ENCODE peak calls at places on chromosomes 13 and 19, in eight cellular contexts. One of them, this sample, is unnamed.

GRCh38 chr13:108223850-108224503 is 5.8 kb downstream of the ABHD13 start:
- DNase-seq in aorta: no peak
- DNase-seq in sciatic nerve: no peak
- DNase-seq in CD4-positive, alpha-beta T cell: no peak
- DNase-seq in amygdala: no peak
- DNase-seq in RWPE1: no peak
- DNase-seq in OCI-LY7: no peak
- DNase-seq in fibroblast of the aortic adventitia: no peak
- DNase-seq in this sample: no peak

GRCh38 chr19:11377756-11378155 is 3.3 kb downstream of the SWSAP1 start:
- DNase-seq in aorta: no peak
- DNase-seq in sciatic nerve: no peak
- DNase-seq in CD4-positive, alpha-beta T cell: no peak
- DNase-seq in amygdala: no peak
- DNase-seq in RWPE1: no peak
- DNase-seq in OCI-LY7: no peak
- DNase-seq in fibroblast of the aortic adventitia: no peak
- DNase-seq in this sample: no peak

GRCh38 chr19:16025108-16026101 is 50.9 kb upstream of the TPM4 start:
- DNase-seq in aorta: peak; percentile 82
- DNase-seq in sciatic nerve: no peak
- DNase-seq in CD4-positive, alpha-beta T cell: no peak
- DNase-seq in amygdala: no peak
- DNase-seq in RWPE1: peak; percentile 70
- DNase-seq in OCI-LY7: peak; percentile 22
- DNase-seq in fibroblast of the aortic adventitia: peak; percentile 62
- DNase-seq in this sample: no peak

GRCh38 chr19:752652-753517 is 2.0 kb downstream of the MISP start:
- DNase-seq in aorta: peak; percentile 80
- DNase-seq in sciatic nerve: peak; percentile 77
- DNase-seq in CD4-positive, alpha-beta T cell: no peak
- DNase-seq in amygdala: no peak
- DNase-seq in RWPE1: peak; percentile 95
- DNase-seq in OCI-LY7: no peak
- DNase-seq in fibroblast of the aortic adventitia: peak; percentile 83
- DNase-seq in this sample: no peak

GRCh38 chr13:105346141-105346766 is 1189.2 kb downstream of the EFNB2 start:
- DNase-seq in aorta: no peak
- DNase-seq in sciatic nerve: no peak
- DNase-seq in CD4-positive, alpha-beta T cell: no peak
- DNase-seq in amygdala: no peak
- DNase-seq in RWPE1: peak; percentile 60
- DNase-seq in OCI-LY7: no peak
- DNase-seq in fibroblast of the aortic adventitia: peak; percentile 38
- DNase-seq in this sample: no peak

GRCh38 chr13:57018915-57019314 is 121.8 kb upstream of the PRR20A start:
- DNase-seq in aorta: no peak
- DNase-seq in sciatic nerve: no peak
- DNase-seq in CD4-positive, alpha-beta T cell: no peak
- DNase-seq in amygdala: no peak
- DNase-seq in RWPE1: no peak
- DNase-seq in OCI-LY7: no peak
- DNase-seq in fibroblast of the aortic adventitia: no peak
- DNase-seq in this sample: no peak

GRCh38 chr19:9149976-9150375 is 9.8 kb downstream of the ZNF317 start:
- DNase-seq in aorta: no peak
- DNase-seq in sciatic nerve: no peak
- DNase-seq in CD4-positive, alpha-beta T cell: no peak
- DNase-seq in amygdala: no peak
- DNase-seq in RWPE1: peak; percentile 47
- DNase-seq in OCI-LY7: no peak
- DNase-seq in fibroblast of the aortic adventitia: no peak
- DNase-seq in this sample: no peak

GRCh38 chr13:41008349-41008980 is 10.7 kb downstream of the ELF1 start:
- DNase-seq in aorta: no peak
- DNase-seq in sciatic nerve: no peak
- DNase-seq in CD4-positive, alpha-beta T cell: no peak
- DNase-seq in amygdala: no peak
- DNase-seq in RWPE1: peak; percentile 64
- DNase-seq in OCI-LY7: no peak
- DNase-seq in fibroblast of the aortic adventitia: peak; percentile 79
- DNase-seq in this sample: no peak

GRCh38 chr19:39937094-39937493 is 2.7 kb upstream of the FCGBP start:
- DNase-seq in aorta: no peak
- DNase-seq in sciatic nerve: no peak
- DNase-seq in CD4-positive, alpha-beta T cell: peak; percentile 21
- DNase-seq in amygdala: no peak
- DNase-seq in RWPE1: no peak
- DNase-seq in OCI-LY7: no peak
- DNase-seq in fibroblast of the aortic adventitia: no peak
- DNase-seq in this sample: peak; percentile 46

GRCh38 chr19:1169921-1170885 is 3.9 kb downstream of the SBNO2 start:
- DNase-seq in aorta: peak; percentile 77
- DNase-seq in sciatic nerve: peak; percentile 83
- DNase-seq in CD4-positive, alpha-beta T cell: no peak
- DNase-seq in amygdala: no peak
- DNase-seq in RWPE1: peak; percentile 76
- DNase-seq in OCI-LY7: no peak
- DNase-seq in fibroblast of the aortic adventitia: peak; percentile 80
- DNase-seq in this sample: no peak

GRCh38 chr19:30710721-30711120 is 338.5 kb downstream of the ZNF536 start:
- DNase-seq in aorta: no peak
- DNase-seq in sciatic nerve: no peak
- DNase-seq in CD4-positive, alpha-beta T cell: no peak
- DNase-seq in amygdala: no peak
- DNase-seq in RWPE1: no peak
- DNase-seq in OCI-LY7: no peak
- DNase-seq in fibroblast of the aortic adventitia: no peak
- DNase-seq in this sample: no peak

GRCh38 chr13:95349267-95349666 is 48.0 kb upstream of the ABCC4 start:
- DNase-seq in aorta: no peak
- DNase-seq in sciatic nerve: no peak
- DNase-seq in CD4-positive, alpha-beta T cell: no peak
- DNase-seq in amygdala: no peak
- DNase-seq in RWPE1: no peak
- DNase-seq in OCI-LY7: no peak
- DNase-seq in fibroblast of the aortic adventitia: peak; percentile 9
- DNase-seq in this sample: no peak